ENCODE peak calls at places on chromosomes 16 and 17, in seven cellular contexts. H is activated naive CD4-positive, alpha-beta T cell treated with Interleukin-2 at 50 U/mL for 16 hours; Q is NCI-H1436 treated with DMSO at 0.1 percent for 48 hours; F is cardiac septum; K is HFFc6; P is GM12892; G is lower lobe of right lung. N is an unnamed sample.

GRCh38 chr17:147796-148740 is 10.7 kb downstream of the SCGB1C2 start:
- DNase-seq in H (no peak), Q (no peak), F (peak), K (no peak), P (no peak), G (peak), N (no peak)

GRCh38 chr16:67966549-67967182 is 1.8 kb downstream of the SLC12A4 start:
- DNase-seq in H (no peak), Q (no peak), F (no peak), K (peak), P (no peak), G (no peak), N (no peak)

GRCh38 chr16:70715113-70715711 is 29.4 kb upstream of the MTSS2 start:
- DNase-seq in H (no peak), Q (no peak), F (no peak), K (peak), P (no peak), G (peak), N (peak)

GRCh38 chr17:2011421-2012371 is 13.4 kb downstream of the RTN4RL1 start:
- DNase-seq in H (no peak), Q (no peak), F (no peak), K (peak), P (no peak), G (peak), N (no peak)

GRCh38 chr17:34499576-34499975 is 79.8 kb upstream of the TMEM132E start:
- DNase-seq in H (no peak), Q (no peak), F (peak), K (no peak), P (no peak), G (no peak), N (peak)

GRCh38 chr17:77299256-77300015 is 158.7 kb downstream of the SEC14L1 start:
- DNase-seq in H (no peak), Q (no peak), F (no peak), K (no peak), P (no peak), G (no peak), N (no peak)

GRCh38 chr17:31339906-31340661 is 18.7 kb upstream of the EVI2A start:
- DNase-seq in H (no peak), Q (no peak), F (no peak), K (peak), P (no peak), G (no peak), N (peak)

GRCh38 chr17:48052956-48053757 is 5.0 kb downstream of the NFE2L1 start:
- DNase-seq in H (no peak), Q (no peak), F (peak), K (peak), P (no peak), G (peak), N (no peak)

GRCh38 chr17:40547079-40547784 is 18.0 kb downstream of the CCR7 start:
- DNase-seq in H (peak), Q (peak), F (peak), K (no peak), P (no peak), G (no peak), N (no peak)

GRCh38 chr17:46834846-46835245 is 16.4 kb upstream of the WNT3 start:
- DNase-seq in H (no peak), Q (no peak), F (no peak), K (no peak), P (no peak), G (no peak), N (no peak)

GRCh38 chr16:11402051-11402744 is 56.9 kb downstream of the RMI2 start:
- DNase-seq in H (no peak), Q (no peak), F (no peak), K (no peak), P (peak), G (no peak), N (no peak)

GRCh38 chr16:31460582-31461002 is 1.3 kb downstream of the ARMC5 start:
- DNase-seq in H (no peak), Q (no peak), F (no peak), K (peak), P (no peak), G (no peak), N (peak)

GRCh38 chr16:7137560-7138330 is 194.9 kb upstream of the RBFOX1 start:
- DNase-seq in H (no peak), Q (no peak), F (no peak), K (peak), P (no peak), G (no peak), N (no peak)

GRCh38 chr17:45149669-45150603 is 1.7 kb downstream of the HEXIM1 start:
- DNase-seq in H (peak), Q (no peak), F (peak), K (no peak), P (no peak), G (peak), N (peak)

N was measured in brain microvascular endothelial cell.